ENCODE peak calls at places on chromosomes 5 and 9, in nine cellular contexts. One of them, this sample, is unnamed.

GRCh38 chr5:34791761-34792244 is 47.2 kb upstream of the TTC23L start:
- DNase-seq in uterus: no peak
- DNase-seq in right lobe of liver: no peak
- DNase-seq in CD4-positive, CD25-positive, alpha-beta regulatory T cell: no peak
- DNase-seq in pancreas: no peak
- DNase-seq in coronary artery: no peak
- DNase-seq in fibroblast of pulmonary artery: peak; percentile 90
- DNase-seq in heart right ventricle: no peak
- DNase-seq in fibroblast of lung: peak; percentile 93
- DNase-seq in this sample: peak; percentile 71

GRCh38 chr5:139863361-139863760 is 67.8 kb downstream of the PSD2 start:
- DNase-seq in CD4-positive, CD25-positive, alpha-beta regulatory T cell: no peak
- DNase-seq in fibroblast of lung: no peak
- DNase-seq in right lobe of liver: peak; percentile 69
- DNase-seq in fibroblast of pulmonary artery: no peak
- DNase-seq in pancreas: no peak
- DNase-seq in coronary artery: no peak
- DNase-seq in uterus: peak; percentile 68
- DNase-seq in heart right ventricle: peak; percentile 78
- DNase-seq in this sample: no peak

GRCh38 chr5:145104106-145104505 is 731.0 kb downstream of the PRELID2 start:
- DNase-seq in heart right ventricle: no peak
- DNase-seq in CD4-positive, CD25-positive, alpha-beta regulatory T cell: no peak
- DNase-seq in right lobe of liver: no peak
- DNase-seq in fibroblast of lung: peak; percentile 8
- DNase-seq in fibroblast of pulmonary artery: no peak
- DNase-seq in pancreas: no peak
- DNase-seq in coronary artery: no peak
- DNase-seq in uterus: no peak
- DNase-seq in this sample: no peak

GRCh38 chr9:22413884-22414283 is 32.7 kb upstream of the DMRTA1 start:
- DNase-seq in fibroblast of lung: peak; percentile 30
- DNase-seq in pancreas: no peak
- DNase-seq in coronary artery: no peak
- DNase-seq in right lobe of liver: no peak
- DNase-seq in heart right ventricle: no peak
- DNase-seq in uterus: no peak
- DNase-seq in CD4-positive, CD25-positive, alpha-beta regulatory T cell: no peak
- DNase-seq in fibroblast of pulmonary artery: no peak
- DNase-seq in this sample: peak; percentile 9

GRCh38 chr9:124010665-124011321 is 775 bp upstream of the LHX2 start:
- DNase-seq in fibroblast of lung: peak; percentile 29
- DNase-seq in CD4-positive, CD25-positive, alpha-beta regulatory T cell: no peak
- DNase-seq in fibroblast of pulmonary artery: peak; percentile 28
- DNase-seq in coronary artery: no peak
- DNase-seq in heart right ventricle: no peak
- DNase-seq in pancreas: peak; percentile 58
- DNase-seq in right lobe of liver: no peak
- DNase-seq in uterus: no peak
- DNase-seq in this sample: no peak

GRCh38 chr9:15146121-15146820 is 160.7 kb downstream of the TTC39B start:
- DNase-seq in heart right ventricle: no peak
- DNase-seq in right lobe of liver: no peak
- DNase-seq in pancreas: no peak
- DNase-seq in coronary artery: no peak
- DNase-seq in fibroblast of pulmonary artery: no peak
- DNase-seq in fibroblast of lung: no peak
- DNase-seq in CD4-positive, CD25-positive, alpha-beta regulatory T cell: no peak
- DNase-seq in uterus: no peak
- DNase-seq in this sample: no peak

GRCh38 chr5:146111409-146111808 is 6.0 kb upstream of the PLAC8L1 start:
- DNase-seq in coronary artery: no peak
- DNase-seq in fibroblast of pulmonary artery: no peak
- DNase-seq in fibroblast of lung: no peak
- DNase-seq in CD4-positive, CD25-positive, alpha-beta regulatory T cell: no peak
- DNase-seq in pancreas: no peak
- DNase-seq in uterus: no peak
- DNase-seq in right lobe of liver: no peak
- DNase-seq in heart right ventricle: no peak
- DNase-seq in this sample: peak; percentile 70

GRCh38 chr5:145471831-145472616 is 363.1 kb downstream of the PRELID2 start:
- DNase-seq in fibroblast of pulmonary artery: no peak
- DNase-seq in CD4-positive, CD25-positive, alpha-beta regulatory T cell: no peak
- DNase-seq in fibroblast of lung: peak; percentile 43
- DNase-seq in right lobe of liver: no peak
- DNase-seq in coronary artery: no peak
- DNase-seq in heart right ventricle: no peak
- DNase-seq in uterus: no peak
- DNase-seq in pancreas: no peak
- DNase-seq in this sample: peak; percentile 27

GRCh38 chr5:122311888-122312669 is at the start of gene SNCAIP:
- DNase-seq in heart right ventricle: peak; percentile 52
- DNase-seq in right lobe of liver: peak; percentile 50
- DNase-seq in uterus: peak; percentile 57
- DNase-seq in CD4-positive, CD25-positive, alpha-beta regulatory T cell: no peak
- DNase-seq in pancreas: peak; percentile 78
- DNase-seq in fibroblast of pulmonary artery: peak; percentile 36
- DNase-seq in fibroblast of lung: peak; percentile 63
- DNase-seq in coronary artery: peak; percentile 76
- DNase-seq in this sample: peak; percentile 58

GRCh38 chr5:122315511-122315910 is 3.5 kb downstream of the SNCAIP start:
- DNase-seq in CD4-positive, CD25-positive, alpha-beta regulatory T cell: no peak
- DNase-seq in fibroblast of lung: no peak
- DNase-seq in right lobe of liver: no peak
- DNase-seq in pancreas: no peak
- DNase-seq in heart right ventricle: no peak
- DNase-seq in fibroblast of pulmonary artery: no peak
- DNase-seq in coronary artery: no peak
- DNase-seq in uterus: no peak
- DNase-seq in this sample: no peak

GRCh38 chr5:122313001-122313402 is 965 bp downstream of the SNCAIP start:
- DNase-seq in fibroblast of pulmonary artery: peak; percentile 56
- DNase-seq in right lobe of liver: no peak
- DNase-seq in uterus: peak; percentile 35
- DNase-seq in pancreas: no peak
- DNase-seq in coronary artery: no peak
- DNase-seq in CD4-positive, CD25-positive, alpha-beta regulatory T cell: no peak
- DNase-seq in fibroblast of lung: peak; percentile 48
- DNase-seq in heart right ventricle: peak; percentile 16
- DNase-seq in this sample: peak; percentile 90

GRCh38 chr5:122312670-122312988 is 592 bp downstream of the SNCAIP start:
- DNase-seq in CD4-positive, CD25-positive, alpha-beta regulatory T cell: no peak
- DNase-seq in fibroblast of pulmonary artery: peak; percentile 23
- DNase-seq in fibroblast of lung: peak; percentile 51
- DNase-seq in pancreas: peak; percentile 63
- DNase-seq in uterus: peak; percentile 31
- DNase-seq in right lobe of liver: no peak
- DNase-seq in coronary artery: peak; percentile 76
- DNase-seq in heart right ventricle: no peak
- DNase-seq in this sample: no peak

GRCh38 chr5:122313941-122314340 is 1.9 kb downstream of the SNCAIP start:
- DNase-seq in heart right ventricle: no peak
- DNase-seq in CD4-positive, CD25-positive, alpha-beta regulatory T cell: no peak
- DNase-seq in uterus: no peak
- DNase-seq in fibroblast of pulmonary artery: no peak
- DNase-seq in right lobe of liver: no peak
- DNase-seq in fibroblast of lung: no peak
- DNase-seq in coronary artery: no peak
- DNase-seq in pancreas: no peak
- DNase-seq in this sample: peak; percentile 58
- H3K4me3 ChIP-seq in heart right ventricle: no peak overlapping the region
- H3K4me3 ChIP-seq in CD4-positive, CD25-positive, alpha-beta regulatory T cell: no peak overlapping the region
- H3K4me3 ChIP-seq in uterus: peak overlapping the region; percentile 83
- H3K4me3 ChIP-seq in fibroblast of pulmonary artery: no peak overlapping the region
- H3K4me3 ChIP-seq in right lobe of liver: no peak overlapping the region
- H3K4me3 ChIP-seq in fibroblast of lung: no peak overlapping the region
- H3K4me3 ChIP-seq in coronary artery: no peak overlapping the region
- H3K4me3 ChIP-seq in pancreas: no peak overlapping the region
- H3K4me3 ChIP-seq in this sample: no peak overlapping the region

GRCh38 chr9:136668983-136669790 is 6.5 kb downstream of the EGFL7 start:
- DNase-seq in uterus: no peak
- DNase-seq in right lobe of liver: no peak
- DNase-seq in pancreas: no peak
- DNase-seq in fibroblast of pulmonary artery: no peak
- DNase-seq in CD4-positive, CD25-positive, alpha-beta regulatory T cell: no peak
- DNase-seq in heart right ventricle: no peak
- DNase-seq in coronary artery: no peak
- DNase-seq in fibroblast of lung: no peak
- DNase-seq in this sample: peak; percentile 57

GRCh38 chr9:136666364-136667216 is 3.9 kb downstream of the EGFL7 start:
- DNase-seq in fibroblast of lung: no peak
- DNase-seq in fibroblast of pulmonary artery: no peak
- DNase-seq in coronary artery: no peak
- DNase-seq in right lobe of liver: no peak
- DNase-seq in heart right ventricle: no peak
- DNase-seq in CD4-positive, CD25-positive, alpha-beta regulatory T cell: no peak
- DNase-seq in uterus: no peak
- DNase-seq in pancreas: no peak
- DNase-seq in this sample: peak; percentile 39

GRCh38 chr9:136669791-136670464 is 7.2 kb downstream of the EGFL7 start:
- DNase-seq in heart right ventricle: no peak
- DNase-seq in fibroblast of pulmonary artery: no peak
- DNase-seq in uterus: no peak
- DNase-seq in pancreas: no peak
- DNase-seq in coronary artery: no peak
- DNase-seq in right lobe of liver: no peak
- DNase-seq in fibroblast of lung: no peak
- DNase-seq in CD4-positive, CD25-positive, alpha-beta regulatory T cell: no peak
- DNase-seq in this sample: peak; percentile 45

GRCh38 chr9:136667217-136667939 is 4.7 kb downstream of the EGFL7 start:
- DNase-seq in coronary artery: no peak
- DNase-seq in fibroblast of lung: no peak
- DNase-seq in fibroblast of pulmonary artery: no peak
- DNase-seq in right lobe of liver: no peak
- DNase-seq in pancreas: no peak
- DNase-seq in uterus: no peak
- DNase-seq in CD4-positive, CD25-positive, alpha-beta regulatory T cell: no peak
- DNase-seq in heart right ventricle: no peak
- DNase-seq in this sample: no peak

GRCh38 chr9:136667940-136668760 is 5.4 kb downstream of the EGFL7 start:
- DNase-seq in pancreas: no peak
- DNase-seq in uterus: no peak
- DNase-seq in right lobe of liver: no peak
- DNase-seq in CD4-positive, CD25-positive, alpha-beta regulatory T cell: no peak
- DNase-seq in coronary artery: no peak
- DNase-seq in fibroblast of lung: no peak
- DNase-seq in heart right ventricle: no peak
- DNase-seq in fibroblast of pulmonary artery: no peak
- DNase-seq in this sample: peak; percentile 44
- H3K4me3 ChIP-seq in pancreas: no peak overlapping the region
- H3K4me3 ChIP-seq in uterus: peak overlapping the region; percentile 17
- H3K4me3 ChIP-seq in right lobe of liver: peak overlapping the region; percentile 58
- H3K4me3 ChIP-seq in CD4-positive, CD25-positive, alpha-beta regulatory T cell: no peak overlapping the region
- H3K4me3 ChIP-seq in coronary artery: peak overlapping the region; percentile 76
- H3K4me3 ChIP-seq in fibroblast of lung: no peak overlapping the region
- H3K4me3 ChIP-seq in heart right ventricle: peak overlapping the region; percentile 58
- H3K4me3 ChIP-seq in fibroblast of pulmonary artery: no peak overlapping the region
- H3K4me3 ChIP-seq in this sample: peak overlapping the region; percentile 83

GRCh38 chr5:14155075-14155474 is 11.9 kb downstream of the TRIO start:
- DNase-seq in fibroblast of lung: no peak
- DNase-seq in pancreas: no peak
- DNase-seq in CD4-positive, CD25-positive, alpha-beta regulatory T cell: no peak
- DNase-seq in fibroblast of pulmonary artery: no peak
- DNase-seq in heart right ventricle: no peak
- DNase-seq in coronary artery: no peak
- DNase-seq in right lobe of liver: no peak
- DNase-seq in uterus: no peak
- DNase-seq in this sample: no peak

GRCh38 chr5:14155730-14156129 is 12.6 kb downstream of the TRIO start:
- DNase-seq in fibroblast of pulmonary artery: no peak
- DNase-seq in pancreas: no peak
- DNase-seq in coronary artery: no peak
- DNase-seq in uterus: no peak
- DNase-seq in heart right ventricle: no peak
- DNase-seq in fibroblast of lung: no peak
- DNase-seq in right lobe of liver: no peak
- DNase-seq in CD4-positive, CD25-positive, alpha-beta regulatory T cell: no peak
- DNase-seq in this sample: no peak

GRCh38 chr5:14158890-14159666 is 15.9 kb downstream of the TRIO start:
- DNase-seq in uterus: no peak
- DNase-seq in coronary artery: no peak
- DNase-seq in fibroblast of lung: no peak
- DNase-seq in right lobe of liver: no peak
- DNase-seq in heart right ventricle: no peak
- DNase-seq in CD4-positive, CD25-positive, alpha-beta regulatory T cell: no peak
- DNase-seq in pancreas: no peak
- DNase-seq in fibroblast of pulmonary artery: no peak
- DNase-seq in this sample: no peak

GRCh38 chr5:14156611-14157493 is 13.7 kb downstream of the TRIO start:
- DNase-seq in fibroblast of pulmonary artery: peak; percentile 94
- DNase-seq in uterus: no peak
- DNase-seq in right lobe of liver: no peak
- DNase-seq in fibroblast of lung: peak; percentile 99
- DNase-seq in pancreas: no peak
- DNase-seq in coronary artery: no peak
- DNase-seq in heart right ventricle: no peak
- DNase-seq in CD4-positive, CD25-positive, alpha-beta regulatory T cell: no peak
- DNase-seq in this sample: peak; percentile 91

DNA sequence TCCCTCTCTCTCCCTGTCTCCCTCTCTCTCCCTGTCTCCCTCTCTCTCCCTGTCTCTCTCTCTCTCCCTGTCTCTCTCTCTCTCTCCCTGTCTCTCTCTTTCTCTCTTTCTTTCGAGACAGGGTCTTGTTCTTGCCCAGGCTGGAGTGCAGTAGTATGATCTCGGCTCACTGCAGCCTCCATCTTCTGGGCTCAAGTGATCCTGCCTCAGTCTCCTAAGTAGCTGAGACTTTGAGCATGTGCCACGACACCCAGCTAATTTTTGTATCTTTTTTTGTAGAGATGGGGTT is 14.3 kb downstream of the TRIO start:
- DNase-seq in fibroblast of lung: no peak
- DNase-seq in coronary artery: no peak
- DNase-seq in fibroblast of pulmonary artery: no peak
- DNase-seq in CD4-positive, CD25-positive, alpha-beta regulatory T cell: no peak
- DNase-seq in pancreas: no peak
- DNase-seq in uterus: no peak
- DNase-seq in heart right ventricle: no peak
- DNase-seq in right lobe of liver: no peak
- DNase-seq in this sample: no peak
- H3K4me3 ChIP-seq in fibroblast of lung: peak overlapping the region; percentile 27
- H3K4me3 ChIP-seq in coronary artery: no peak overlapping the region
- H3K4me3 ChIP-seq in fibroblast of pulmonary artery: peak overlapping the region; percentile 16
- H3K4me3 ChIP-seq in CD4-positive, CD25-positive, alpha-beta regulatory T cell: no peak overlapping the region
- H3K4me3 ChIP-seq in pancreas: no peak overlapping the region
- H3K4me3 ChIP-seq in uterus: no peak overlapping the region
- H3K4me3 ChIP-seq in heart right ventricle: no peak overlapping the region
- H3K4me3 ChIP-seq in right lobe of liver: no peak overlapping the region
- H3K4me3 ChIP-seq in this sample: no peak overlapping the region

DNA sequence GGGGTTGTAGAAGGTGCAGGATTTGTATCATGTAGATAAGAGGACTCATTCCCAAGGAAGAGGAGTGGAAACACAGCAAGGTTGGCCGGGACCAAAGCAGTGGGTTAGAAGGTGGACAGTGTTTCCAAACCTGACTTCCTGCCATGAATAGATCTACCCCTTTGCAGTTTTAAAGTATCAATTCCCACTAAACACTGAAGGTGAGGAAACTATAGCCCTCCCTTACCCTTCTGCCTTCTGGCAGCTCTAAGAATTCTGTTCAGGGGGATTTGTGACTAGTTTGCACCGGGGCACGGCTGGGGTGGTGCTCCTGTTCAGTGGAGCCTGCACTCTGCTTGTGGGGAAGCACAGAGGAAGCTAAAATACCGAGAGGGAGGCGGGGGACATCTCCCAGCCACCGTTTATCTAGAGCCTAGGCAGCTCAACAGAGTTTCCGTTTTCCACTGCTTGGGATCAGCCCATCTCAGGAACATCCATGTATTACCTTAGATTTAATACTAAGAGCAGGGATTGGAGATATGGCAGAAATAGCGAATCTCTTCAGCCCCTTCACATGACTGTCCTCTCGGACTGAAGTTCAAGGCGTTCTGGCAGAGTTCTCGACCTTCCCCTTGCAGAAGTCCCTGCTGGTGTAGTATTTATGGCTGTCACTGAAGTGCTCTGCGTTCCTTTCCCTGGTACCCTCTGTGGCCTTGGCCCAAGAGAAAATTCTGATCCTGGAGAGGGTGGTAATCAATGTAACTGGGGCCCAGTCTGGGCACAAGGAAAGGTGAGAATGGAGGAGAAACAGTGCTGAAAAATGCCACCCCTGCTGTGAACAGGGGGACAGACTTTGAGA is 5.5 kb downstream of the ISL1 start:
- DNase-seq in CD4-positive, CD25-positive, alpha-beta regulatory T cell: no peak
- DNase-seq in pancreas: no peak
- DNase-seq in right lobe of liver: no peak
- DNase-seq in fibroblast of pulmonary artery: no peak
- DNase-seq in fibroblast of lung: no peak
- DNase-seq in heart right ventricle: no peak
- DNase-seq in uterus: no peak
- DNase-seq in coronary artery: no peak
- DNase-seq in this sample: no peak
- H3K4me3 ChIP-seq in CD4-positive, CD25-positive, alpha-beta regulatory T cell: no peak overlapping the region
- H3K4me3 ChIP-seq in pancreas: no peak overlapping the region
- H3K4me3 ChIP-seq in right lobe of liver: no peak overlapping the region
- H3K4me3 ChIP-seq in fibroblast of pulmonary artery: no peak overlapping the region
- H3K4me3 ChIP-seq in fibroblast of lung: no peak overlapping the region
- H3K4me3 ChIP-seq in heart right ventricle: no peak overlapping the region
- H3K4me3 ChIP-seq in uterus: no peak overlapping the region
- H3K4me3 ChIP-seq in coronary artery: peak overlapping the region; percentile 63
- H3K4me3 ChIP-seq in this sample: no peak overlapping the region

This sample was measured in endothelial cell of umbilical vein.